ENCODE peak calls at places on chromosomes 3 and 15, in six cellular contexts. R is SK-N-SH, C is HL-60, S is breast epithelium, B is sigmoid colon, A is spleen. V is an unnamed sample.

GRCh38 chr3:140902791-140903190 is 38.8 kb upstream of the SLC25A36 start:
- DNase-seq in A (no peak), S (no peak), B (no peak), R (no peak), C (no peak), V (no peak)

GRCh38 chr15:32952901-32953889 is 235.4 kb downstream of the GREM1 start:
- DNase-seq in B (no peak), A (no peak), S (no peak), R (no peak), C (no peak), V (no peak)

GRCh38 chr3:41000471-41000870 is 198.8 kb upstream of the CTNNB1 start:
- DNase-seq in A (no peak), S (no peak), R (no peak), C (no peak), B (no peak), V (no peak)

GRCh38 chr3:129248286-129248979 is 973 bp upstream of the COPG1 start:
- DNase-seq in A (peak; percentile 72), R (no peak), S (no peak), C (no peak), B (no peak), V (no peak)

GRCh38 chr3:143849854-143850549 is 1.7 kb upstream of the SLC9A9 start:
- DNase-seq in S (no peak), C (no peak), B (no peak), A (no peak), R (no peak), V (no peak)

GRCh38 chr3:53104762-53105161 is 25.5 kb downstream of the RFT1 start:
- DNase-seq in S (no peak), C (no peak), B (no peak), R (no peak), A (no peak), V (no peak)

GRCh38 chr15:62873203-62873602 is 169.3 kb upstream of the TPM1 start:
- DNase-seq in R (no peak), B (no peak), A (no peak), S (no peak), C (no peak), V (no peak)

GRCh38 chr15:75727031-75727531 is 14.4 kb upstream of the CSPG4 start:
- DNase-seq in A (peak; percentile 64), B (peak; percentile 66), R (no peak), C (no peak), S (no peak), V (no peak)

GRCh38 chr3:186986811-186987210 is 56.5 kb downstream of the ST6GAL1 start:
- DNase-seq in A (no peak), B (no peak), S (no peak), R (no peak), C (no peak), V (no peak)

GRCh38 chr15:100807028-100807427 is 72.6 kb upstream of the ALDH1A3 start:
- DNase-seq in C (no peak), A (no peak), B (no peak), R (no peak), S (no peak), V (no peak)

GRCh38 chr3:23685484-23686258 is 120.1 kb upstream of the UBE2E1 start:
- DNase-seq in B (peak; percentile 91), C (peak; percentile 35), S (peak; percentile 69), A (no peak), R (peak; percentile 65), V (peak; percentile 38)

DNA sequence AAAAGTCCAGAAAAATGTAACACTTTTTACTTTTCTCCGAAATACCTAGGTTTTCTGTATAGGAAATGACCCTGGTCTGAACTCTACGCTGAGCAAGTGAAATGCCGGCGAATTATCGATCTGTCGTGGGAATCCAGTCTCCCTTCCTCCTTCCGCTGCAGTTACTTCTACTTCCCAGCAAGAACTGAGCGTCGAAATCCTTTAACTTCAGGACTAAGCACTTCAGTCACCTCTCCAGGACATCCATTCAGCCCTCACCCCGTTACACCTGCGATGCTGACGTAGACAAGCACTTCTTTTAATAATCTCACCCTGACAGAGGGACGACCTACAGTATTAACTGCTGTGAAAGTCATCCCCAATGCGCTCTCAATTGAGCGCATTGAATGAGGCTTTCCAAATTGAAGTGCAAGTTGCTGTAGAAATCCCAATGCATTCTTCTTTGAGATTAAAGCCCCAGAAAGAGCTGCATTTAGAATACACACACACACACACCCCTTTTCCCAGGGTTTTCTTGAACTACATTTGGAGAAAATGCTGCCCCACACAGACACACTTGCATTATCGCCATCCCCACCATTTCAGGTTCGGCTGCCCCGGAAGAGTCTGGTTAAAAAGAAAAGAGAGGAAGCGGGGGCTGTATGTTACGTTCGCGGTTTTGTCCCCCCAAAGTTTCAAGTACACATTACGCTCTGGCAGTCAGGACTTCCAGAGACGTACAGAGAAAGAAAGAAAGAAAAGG is 1.2 kb downstream of the TOP2B start:
- DNase-seq in C (no peak), B (no peak), S (no peak), R (peak; percentile 32), A (no peak), V (peak; percentile 64)
- TF ChIP-seq POLR2AphosphoS5 in C (no peak), B (no peak), S (no peak), R (no peak), A (no peak), V (no peak)

DNA sequence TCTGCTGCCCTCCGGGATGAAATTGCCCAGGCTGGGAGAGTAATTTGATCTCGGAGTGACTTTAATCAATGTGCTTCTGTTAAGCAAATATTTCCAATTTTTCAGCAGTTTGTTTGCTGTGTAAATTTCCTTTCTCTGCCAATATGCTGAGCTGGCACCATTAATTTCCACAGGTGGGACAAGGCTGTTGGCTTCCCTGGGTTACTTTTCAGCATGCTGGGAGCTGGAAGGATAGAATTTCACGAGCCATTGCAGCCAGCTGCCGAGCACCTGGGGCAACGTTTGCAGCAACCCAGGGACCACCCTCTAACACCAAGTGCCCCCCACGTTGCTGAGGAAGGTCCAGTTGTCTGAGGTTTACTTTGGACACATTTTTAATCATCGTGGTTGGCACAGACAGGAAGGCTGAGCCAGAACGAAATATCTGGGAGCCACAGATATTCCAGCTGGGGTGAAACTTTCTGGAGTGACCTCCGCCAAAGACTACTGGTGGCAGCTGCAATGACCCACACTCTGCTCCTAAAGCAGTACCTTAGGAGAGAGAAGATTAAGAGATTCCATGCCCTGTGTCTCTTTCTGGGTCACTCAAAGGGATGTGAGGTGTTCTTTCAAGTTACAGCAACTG is 293.3 kb upstream of the RGMA start:
- DNase-seq in C (no peak), R (no peak), S (no peak), A (no peak), B (no peak), V (no peak)
- TF ChIP-seq POLR2AphosphoS5 in C (no peak), R (no peak), S (no peak), A (no peak), B (no peak), V (no peak)

DNA sequence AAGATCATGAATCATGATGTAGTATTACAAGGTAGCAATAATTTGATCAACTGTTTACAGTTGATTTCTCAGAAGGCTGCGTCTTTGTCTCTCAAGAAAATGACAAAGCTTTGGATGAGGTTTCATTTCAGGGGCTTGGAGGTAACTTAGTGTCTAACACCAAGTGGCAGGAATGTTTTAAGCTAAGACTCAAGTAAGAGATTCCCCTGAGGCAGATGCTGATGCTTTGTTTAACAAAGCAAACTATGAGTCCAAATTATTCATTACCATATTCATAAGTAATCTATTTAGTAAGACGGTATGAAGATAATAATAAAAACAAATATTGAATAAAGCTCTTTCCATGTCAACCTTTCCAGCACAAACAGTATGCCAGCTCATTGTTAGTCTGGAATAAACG is 247.9 kb downstream of the NSUN3 start:
- DNase-seq in C (no peak), R (no peak), S (no peak), B (no peak), A (no peak), V (no peak)
- TF ChIP-seq POLR2AphosphoS5 in C (no peak), R (no peak), S (no peak), B (no peak), A (no peak), V (no peak)

GRCh38 chr3:164479406-164479805 is 598.9 kb downstream of the SI start:
- DNase-seq in S (no peak), C (no peak), R (no peak), B (no peak), A (no peak), V (no peak)
- TF ChIP-seq POLR2AphosphoS5 in S (no peak), C (no peak), R (no peak), B (no peak), A (no peak), V (no peak)

GRCh38 chr3:17260257-17260656 is 375.5 kb downstream of the PLCL2 start:
- DNase-seq in S (no peak), B (no peak), A (no peak), C (no peak), R (no peak), V (no peak)
- TF ChIP-seq POLR2AphosphoS5 in S (no peak), B (no peak), A (no peak), C (no peak), R (no peak), V (no peak)

GRCh38 chr3:112086018-112086854 is at the start of gene C3orf52:
- DNase-seq in R (peak; percentile 94), C (peak; percentile 8), S (peak; percentile 69), B (peak; percentile 86), A (peak; percentile 89), V (peak; percentile 85)
- TF ChIP-seq POLR2AphosphoS5 in R (peak; percentile 50), C (no peak), S (no peak), B (peak; percentile 39), A (no peak), V (no peak)

GRCh38 chr3:168894204-168894603 is 769.3 kb downstream of the MECOM start:
- DNase-seq in A (no peak), B (no peak), R (no peak), S (no peak), C (no peak), V (no peak)
- TF ChIP-seq POLR2AphosphoS5 in A (no peak), B (no peak), R (no peak), S (no peak), C (no peak), V (no peak)

GRCh38 chr3:136626448-136626847 is 125.7 kb downstream of the STAG1 start:
- DNase-seq in A (no peak), B (no peak), C (no peak), S (no peak), R (no peak), V (no peak)
- TF ChIP-seq POLR2AphosphoS5 in A (no peak), B (no peak), C (no peak), S (no peak), R (no peak), V (no peak)